ENCODE peak calls at places on chromosomes 3 and 15, in six cellular contexts. C, R, E, Y, F and U are unnamed samples.

GRCh38 chr3:128155614-128156360 is 2.5 kb downstream of the EEFSEC start:
- DNase-seq in C (no peak), R (no peak), E (no peak), Y (no peak), F (no peak), U (no peak)

GRCh38 chr3:187679638-187680396 is 9.6 kb upstream of the SST start:
- DNase-seq in C (no peak), R (peak; percentile 64), E (peak; percentile 66), Y (peak; percentile 82), F (peak; percentile 86), U (peak; percentile 62)

GRCh38 chr3:171813897-171814460 is 3.7 kb upstream of the PLD1 start:
- DNase-seq in C (no peak), R (no peak), E (peak; percentile 59), Y (no peak), F (no peak), U (no peak)

GRCh38 chr3:39638286-39638685 is 170.8 kb downstream of the MOBP start:
- DNase-seq in C (no peak), R (no peak), E (no peak), Y (no peak), F (no peak), U (no peak)

GRCh38 chr3:139230391-139230790 is 113.4 kb upstream of the MRPS22 start:
- DNase-seq in C (no peak), R (no peak), E (no peak), Y (no peak), F (no peak), U (no peak)

GRCh38 chr3:188264231-188265213 is 110.6 kb downstream of the LPP start:
- DNase-seq in C (no peak), R (peak; percentile 20), E (no peak), Y (peak; percentile 78), F (no peak), U (no peak)

GRCh38 chr15:76996526-76997401 is 1.8 kb downstream of the PSTPIP1 start:
- DNase-seq in C (no peak), R (peak; percentile 23), E (no peak), Y (peak; percentile 75), F (peak; percentile 69), U (no peak)

GRCh38 chr3:10392244-10392643 is 71.3 kb upstream of the SEC13 start:
- DNase-seq in C (no peak), R (no peak), E (no peak), Y (no peak), F (no peak), U (no peak)

GRCh38 chr15:27592036-27592725 is 506.9 kb downstream of the OCA2 start:
- DNase-seq in C (no peak), R (no peak), E (no peak), Y (no peak), F (no peak), U (no peak)
- H3K9me3 ChIP-seq in C (no peaks in the 10 kb centered on the region), R (no peaks in the 10 kb centered on the region), E (no peaks in the 10 kb centered on the region), Y (no peaks in the 10 kb centered on the region), F (no peaks in the 10 kb centered on the region), U (no peaks in the 10 kb centered on the region)

GRCh38 chr15:20349774-20350498 is 191.7 kb downstream of the GOLGA6L6 start:
- DNase-seq in C (no peak), R (no peak), E (no peak), Y (peak; percentile 66), F (peak; percentile 44), U (no peak)
- H3K9me3 ChIP-seq in C (peaks cover 8% of the 10 kb centered on the region), R (no peaks in the 10 kb centered on the region), E (peaks cover 9% of the 10 kb centered on the region), Y (no peaks in the 10 kb centered on the region), F (no peaks in the 10 kb centered on the region), U (no peaks in the 10 kb centered on the region)

GRCh38 chr15:87263844-87264243 is 992.7 kb downstream of the NTRK3 start:
- DNase-seq in C (no peak), R (no peak), E (no peak), Y (no peak), F (no peak), U (no peak)
- H3K9me3 ChIP-seq in C (no peaks in the 10 kb centered on the region), R (no peaks in the 10 kb centered on the region), E (no peaks in the 10 kb centered on the region), Y (no peaks in the 10 kb centered on the region), F (no peaks in the 10 kb centered on the region), U (no peaks in the 10 kb centered on the region)

GRCh38 chr15:85451099-85451700 is 70.8 kb downstream of the AKAP13 start:
- DNase-seq in C (no peak), R (no peak), E (no peak), Y (no peak), F (no peak), U (no peak)

GRCh38 chr15:85454403-85454802 is 74.0 kb downstream of the AKAP13 start:
- DNase-seq in C (no peak), R (no peak), E (no peak), Y (no peak), F (no peak), U (no peak)

GRCh38 chr15:85453144-85453872 is 72.9 kb downstream of the AKAP13 start:
- DNase-seq in C (no peak), R (no peak), E (no peak), Y (no peak), F (no peak), U (no peak)

GRCh38 chr15:85455851-85456250 is 75.4 kb downstream of the AKAP13 start:
- DNase-seq in C (no peak), R (no peak), E (no peak), Y (no peak), F (no peak), U (no peak)

GRCh38 chr15:85452436-85452835 is 72.0 kb downstream of the AKAP13 start:
- DNase-seq in C (no peak), R (no peak), E (no peak), Y (no peak), F (no peak), U (no peak)
- H3K9me3 ChIP-seq in C (peaks cover 8% of the 10 kb centered on the region), R (no peaks in the 10 kb centered on the region), E (peaks cover 12% of the 10 kb centered on the region), Y (no peaks in the 10 kb centered on the region), F (no peaks in the 10 kb centered on the region), U (no peaks in the 10 kb centered on the region)

GRCh38 chr15:25237291-25237978 is 201.4 kb downstream of the UBE3A start:
- DNase-seq in C (no peak), R (no peak), E (no peak), Y (peak; percentile 53), F (no peak), U (no peak)

GRCh38 chr15:25236143-25236860 is 202.5 kb downstream of the UBE3A start:
- DNase-seq in C (no peak), R (no peak), E (no peak), Y (peak; percentile 39), F (no peak), U (no peak)

GRCh38 chr15:25238126-25238525 is 200.7 kb downstream of the UBE3A start:
- DNase-seq in C (no peak), R (no peak), E (no peak), Y (peak; percentile 40), F (no peak), U (no peak)

GRCh38 chr15:25235391-25235790 is 203.4 kb downstream of the UBE3A start:
- DNase-seq in C (no peak), R (no peak), E (no peak), Y (no peak), F (no peak), U (no peak)

DNA sequence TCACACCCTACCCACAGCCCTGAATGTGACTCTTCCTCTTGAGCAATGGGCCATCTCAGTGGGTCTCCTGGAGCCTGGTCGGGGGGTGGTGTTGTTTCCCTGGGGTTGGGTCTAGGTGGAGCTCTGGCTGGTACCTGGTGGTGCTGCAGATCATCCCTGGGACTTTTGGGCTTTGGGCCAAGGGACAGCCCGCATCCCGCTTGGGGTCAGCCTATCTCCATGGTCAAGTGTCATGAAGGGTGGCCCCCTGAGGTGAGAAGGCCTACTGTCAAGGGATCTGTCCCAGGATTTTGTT is 202.0 kb downstream of the UBE3A start:
- DNase-seq in C (no peak), R (no peak), E (no peak), Y (peak; percentile 41), F (no peak), U (no peak)
- H3K9me3 ChIP-seq in C (no peaks in the 10 kb centered on the region), R (peaks cover 8% of the 10 kb centered on the region), E (peaks cover 59% of the 10 kb centered on the region), Y (no peaks in the 10 kb centered on the region), F (no peaks in the 10 kb centered on the region), U (no peaks in the 10 kb centered on the region)

DNA sequence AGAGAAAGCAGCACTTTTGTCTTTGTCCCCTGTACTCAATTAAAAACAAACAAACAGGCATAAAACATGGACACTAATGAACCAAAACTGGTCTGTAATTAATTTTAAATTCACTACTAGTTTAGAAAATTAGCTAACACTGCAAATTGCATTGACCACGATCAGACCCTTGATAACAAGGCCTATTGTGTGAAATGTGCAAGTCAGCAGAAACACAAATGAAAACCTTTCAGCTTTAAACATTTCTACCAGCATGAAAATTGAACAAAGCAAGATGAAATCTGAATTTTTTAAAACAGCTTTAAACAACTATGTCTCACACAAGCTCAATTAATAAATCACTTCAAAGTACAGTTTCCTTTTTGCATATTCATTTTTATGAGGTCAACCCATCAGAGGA is 27.1 kb upstream of the CHMP2B start:
- DNase-seq in C (no peak), R (no peak), E (no peak), Y (no peak), F (no peak), U (no peak)
- H3K9me3 ChIP-seq in C (no peaks in the 10 kb centered on the region), R (no peaks in the 10 kb centered on the region), E (no peaks in the 10 kb centered on the region), Y (no peaks in the 10 kb centered on the region), F (no peaks in the 10 kb centered on the region), U (no peaks in the 10 kb centered on the region)

GRCh38 chr3:42911551-42911950 is 5.6 kb downstream of the ZNF662 start:
- DNase-seq in C (no peak), R (no peak), E (no peak), Y (no peak), F (no peak), U (no peak)

DNA sequence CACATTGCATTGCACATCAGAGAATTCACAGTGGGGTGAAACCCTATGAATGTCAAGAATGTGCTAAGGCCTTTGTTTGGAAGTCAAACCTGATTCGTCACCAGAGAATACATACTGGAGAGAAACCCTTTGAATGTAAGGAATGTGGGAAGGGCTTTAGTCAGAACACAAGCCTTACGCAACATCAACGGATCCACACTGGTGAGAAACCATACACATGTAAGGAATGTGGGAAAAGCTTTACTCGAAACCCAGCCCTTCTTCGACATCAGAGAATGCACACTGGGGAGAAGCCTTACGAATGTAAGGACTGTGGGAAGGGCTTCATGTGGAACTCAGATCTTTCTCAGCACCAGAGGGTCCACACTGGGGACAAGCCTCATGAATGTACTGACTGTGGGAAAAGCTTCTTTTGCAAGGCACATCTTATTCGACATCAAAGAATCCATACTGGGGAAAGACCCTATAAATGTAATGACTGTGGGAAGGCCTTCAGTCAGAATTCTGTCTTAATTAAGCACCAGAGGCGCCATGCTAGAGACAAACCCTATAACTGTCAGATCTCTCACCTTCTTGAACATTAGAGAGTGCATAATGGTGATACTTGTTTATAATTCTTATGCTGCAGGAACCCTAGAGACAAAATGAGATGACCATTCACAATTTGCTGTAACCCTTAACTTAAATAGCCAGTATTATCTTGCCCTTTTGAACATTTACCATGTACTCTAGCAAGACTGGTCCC is 9.0 kb downstream of the ZNF662 start:
- DNase-seq in C (no peak), R (no peak), E (no peak), Y (no peak), F (no peak), U (no peak)
- H3K9me3 ChIP-seq in C (peaks cover 31% of the 10 kb centered on the region), R (peaks cover 47% of the 10 kb centered on the region), E (peaks cover 72% of the 10 kb centered on the region), Y (peaks cover 5% of the 10 kb centered on the region), F (no peaks in the 10 kb centered on the region), U (peaks cover 4% of the 10 kb centered on the region)